ENCODE peak calls at places on chromosome 18, in six cellular contexts. One of them, this sample, is unnamed.

GRCh38 chr18:65221115-65221514 is 529.7 kb upstream of the CDH7 start:
- DNase-seq in K562: no peak
- DNase-seq in endothelial cell of umbilical vein: no peak
- DNase-seq in PC-3: no peak
- DNase-seq in MM.1S: no peak
- DNase-seq in fibroblast of lung: no peak
- DNase-seq in this sample: no peak

GRCh38 chr18:21146016-21146415 is 34.4 kb upstream of the ROCK1 start:
- DNase-seq in PC-3: no peak
- DNase-seq in fibroblast of lung: no peak
- DNase-seq in endothelial cell of umbilical vein: no peak
- DNase-seq in MM.1S: no peak
- DNase-seq in K562: no peak
- DNase-seq in this sample: no peak

GRCh38 chr18:13381331-13381730 is 162.8 kb downstream of the LDLRAD4 start:
- DNase-seq in endothelial cell of umbilical vein: no peak
- DNase-seq in K562: no peak
- DNase-seq in MM.1S: no peak
- DNase-seq in PC-3: no peak
- DNase-seq in fibroblast of lung: no peak
- DNase-seq in this sample: no peak

GRCh38 chr18:24050916-24051255 is 36.3 kb downstream of the TTC39C start:
- DNase-seq in endothelial cell of umbilical vein: no peak
- DNase-seq in fibroblast of lung: no peak
- DNase-seq in K562: no peak
- DNase-seq in MM.1S: no peak
- DNase-seq in PC-3: no peak
- DNase-seq in this sample: no peak

GRCh38 chr18:60894254-60894945 is 438.8 kb upstream of the CDH20 start:
- DNase-seq in MM.1S: no peak
- DNase-seq in endothelial cell of umbilical vein: no peak
- DNase-seq in fibroblast of lung: no peak
- DNase-seq in K562: no peak
- DNase-seq in PC-3: peak; percentile 7
- DNase-seq in this sample: no peak

GRCh38 chr18:29556070-29556469 is 1379.1 kb upstream of the CDH2 start:
- DNase-seq in K562: no peak
- DNase-seq in fibroblast of lung: no peak
- DNase-seq in endothelial cell of umbilical vein: no peak
- DNase-seq in PC-3: no peak
- DNase-seq in MM.1S: no peak
- DNase-seq in this sample: no peak

GRCh38 chr18:58213931-58214431 is 170.0 kb downstream of the NEDD4L start:
- DNase-seq in K562: no peak
- DNase-seq in fibroblast of lung: no peak
- DNase-seq in endothelial cell of umbilical vein: no peak
- DNase-seq in PC-3: peak; percentile 47
- DNase-seq in MM.1S: no peak
- DNase-seq in this sample: no peak

GRCh38 chr18:35526476-35527120 is 28.8 kb upstream of the INO80C start:
- DNase-seq in K562: peak; percentile 24
- DNase-seq in MM.1S: no peak
- DNase-seq in endothelial cell of umbilical vein: no peak
- DNase-seq in PC-3: no peak
- DNase-seq in fibroblast of lung: peak; percentile 28
- DNase-seq in this sample: no peak

GRCh38 chr18:57674891-57675290 is 53.3 kb upstream of the NARS1 start:
- DNase-seq in MM.1S: no peak
- DNase-seq in K562: no peak
- DNase-seq in endothelial cell of umbilical vein: peak; percentile 98
- DNase-seq in fibroblast of lung: no peak
- DNase-seq in PC-3: no peak
- DNase-seq in this sample: no peak

GRCh38 chr18:50373531-50373930 is 1.3 kb upstream of the SKA1 start:
- DNase-seq in endothelial cell of umbilical vein: no peak
- DNase-seq in MM.1S: no peak
- DNase-seq in fibroblast of lung: no peak
- DNase-seq in K562: peak; percentile 53
- DNase-seq in PC-3: no peak
- DNase-seq in this sample: no peak

GRCh38 chr18:23401400-23402347 is 51.4 kb upstream of the RIOK3 start:
- DNase-seq in fibroblast of lung: peak; percentile 61
- DNase-seq in K562: no peak
- DNase-seq in endothelial cell of umbilical vein: peak; percentile 97
- DNase-seq in MM.1S: no peak
- DNase-seq in PC-3: no peak
- DNase-seq in this sample: no peak

GRCh38 chr18:46546111-46546640 is 110.8 kb downstream of the LOXHD1 start:
- DNase-seq in K562: no peak
- DNase-seq in endothelial cell of umbilical vein: no peak
- DNase-seq in PC-3: no peak
- DNase-seq in fibroblast of lung: no peak
- DNase-seq in MM.1S: no peak
- DNase-seq in this sample: no peak

GRCh38 chr18:28208268-28208667 is 31.3 kb upstream of the CDH2 start:
- DNase-seq in PC-3: no peak
- DNase-seq in MM.1S: no peak
- DNase-seq in endothelial cell of umbilical vein: no peak
- DNase-seq in fibroblast of lung: no peak
- DNase-seq in K562: no peak
- DNase-seq in this sample: peak; percentile 48

GRCh38 chr18:58045265-58046086 is 1.4 kb downstream of the NEDD4L start:
- DNase-seq in K562: peak; percentile 46
- DNase-seq in fibroblast of lung: no peak
- DNase-seq in PC-3: peak; percentile 86
- DNase-seq in endothelial cell of umbilical vein: peak; percentile 42
- DNase-seq in MM.1S: peak; percentile 74
- DNase-seq in this sample: peak; percentile 6

GRCh38 chr18:48468151-48468550 is 59.0 kb upstream of the ZBTB7C start:
- DNase-seq in endothelial cell of umbilical vein: no peak
- DNase-seq in MM.1S: no peak
- DNase-seq in PC-3: no peak
- DNase-seq in fibroblast of lung: no peak
- DNase-seq in K562: no peak
- DNase-seq in this sample: no peak

GRCh38 chr18:58087928-58088722 is 44.1 kb downstream of the NEDD4L start:
- DNase-seq in MM.1S: no peak
- DNase-seq in K562: peak; percentile 74
- DNase-seq in fibroblast of lung: peak; percentile 16
- DNase-seq in PC-3: peak; percentile 99
- DNase-seq in endothelial cell of umbilical vein: no peak
- DNase-seq in this sample: no peak

GRCh38 chr18:41126541-41127235 is 828.3 kb upstream of the PIK3C3 start:
- DNase-seq in PC-3: peak; percentile 53
- DNase-seq in fibroblast of lung: peak; percentile 56
- DNase-seq in K562: no peak
- DNase-seq in endothelial cell of umbilical vein: peak; percentile 13
- DNase-seq in MM.1S: no peak
- DNase-seq in this sample: no peak

GRCh38 chr18:35376393-35376741 is 770 bp downstream of the ZNF396 start:
- DNase-seq in fibroblast of lung: no peak
- DNase-seq in PC-3: no peak
- DNase-seq in K562: peak; percentile 71
- DNase-seq in endothelial cell of umbilical vein: no peak
- DNase-seq in MM.1S: no peak
- DNase-seq in this sample: no peak

GRCh38 chr18:39701839-39702238 is 2136.2 kb upstream of the CELF4 start:
- DNase-seq in endothelial cell of umbilical vein: peak; percentile 62
- DNase-seq in MM.1S: no peak
- DNase-seq in fibroblast of lung: no peak
- DNase-seq in K562: no peak
- DNase-seq in PC-3: peak; percentile 36
- DNase-seq in this sample: no peak

GRCh38 chr18:9914584-9915290 is 921 bp downstream of the VAPA start:
- DNase-seq in MM.1S: peak; percentile 83
- DNase-seq in fibroblast of lung: peak; percentile 61
- DNase-seq in PC-3: peak; percentile 91
- DNase-seq in K562: peak; percentile 94
- DNase-seq in endothelial cell of umbilical vein: peak; percentile 84
- DNase-seq in this sample: peak; percentile 77

GRCh38 chr18:3118195-3119010 is 101.4 kb downstream of the MYOM1 start:
- DNase-seq in K562: no peak
- DNase-seq in MM.1S: no peak
- DNase-seq in fibroblast of lung: no peak
- DNase-seq in PC-3: no peak
- DNase-seq in endothelial cell of umbilical vein: no peak
- DNase-seq in this sample: no peak

GRCh38 chr18:75276813-75277628 is 66.4 kb downstream of the TSHZ1 start:
- DNase-seq in MM.1S: no peak
- DNase-seq in endothelial cell of umbilical vein: peak; percentile 58
- DNase-seq in K562: no peak
- DNase-seq in PC-3: no peak
- DNase-seq in fibroblast of lung: no peak
- DNase-seq in this sample: no peak

GRCh38 chr18:25164211-25164836 is 187.6 kb downstream of the ZNF521 start:
- DNase-seq in fibroblast of lung: no peak
- DNase-seq in MM.1S: peak; percentile 40
- DNase-seq in K562: no peak
- DNase-seq in endothelial cell of umbilical vein: no peak
- DNase-seq in PC-3: no peak
- DNase-seq in this sample: no peak

GRCh38 chr18:73511751-73512525 is 635.7 kb downstream of the FBXO15 start:
- DNase-seq in K562: no peak
- DNase-seq in endothelial cell of umbilical vein: no peak
- DNase-seq in fibroblast of lung: peak; percentile 85
- DNase-seq in PC-3: no peak
- DNase-seq in MM.1S: no peak
- DNase-seq in this sample: no peak

GRCh38 chr18:74271656-74272055 is 20.1 kb downstream of the CYB5A start:
- DNase-seq in PC-3: peak; percentile 90
- DNase-seq in K562: no peak
- DNase-seq in endothelial cell of umbilical vein: no peak
- DNase-seq in MM.1S: no peak
- DNase-seq in fibroblast of lung: no peak
- DNase-seq in this sample: no peak

GRCh38 chr18:51339866-51340265 is 142.4 kb upstream of the MEX3C start:
- DNase-seq in PC-3: peak; percentile 52
- DNase-seq in fibroblast of lung: no peak
- DNase-seq in K562: no peak
- DNase-seq in MM.1S: no peak
- DNase-seq in endothelial cell of umbilical vein: no peak
- DNase-seq in this sample: no peak

GRCh38 chr18:39969813-39970494 is 1985.1 kb upstream of the PIK3C3 start:
- DNase-seq in fibroblast of lung: no peak
- DNase-seq in K562: no peak
- DNase-seq in endothelial cell of umbilical vein: peak; percentile 97
- DNase-seq in PC-3: no peak
- DNase-seq in MM.1S: no peak
- DNase-seq in this sample: no peak

GRCh38 chr18:70195852-70196434 is 9.5 kb downstream of the RTTN start:
- DNase-seq in endothelial cell of umbilical vein: peak; percentile 57
- DNase-seq in PC-3: peak; percentile 76
- DNase-seq in fibroblast of lung: peak; percentile 79
- DNase-seq in K562: peak; percentile 29
- DNase-seq in MM.1S: peak; percentile 62
- DNase-seq in this sample: peak; percentile 11

GRCh38 chr18:67104700-67105284 is 411.7 kb downstream of the DSEL start:
- DNase-seq in PC-3: peak; percentile 80
- DNase-seq in MM.1S: peak; percentile 54
- DNase-seq in K562: peak; percentile 23
- DNase-seq in endothelial cell of umbilical vein: peak; percentile 66
- DNase-seq in fibroblast of lung: peak; percentile 80
- DNase-seq in this sample: peak; percentile 16

GRCh38 chr18:61496374-61496773 is 163.1 kb downstream of the CDH20 start:
- DNase-seq in MM.1S: no peak
- DNase-seq in PC-3: no peak
- DNase-seq in fibroblast of lung: no peak
- DNase-seq in endothelial cell of umbilical vein: no peak
- DNase-seq in K562: no peak
- DNase-seq in this sample: no peak

GRCh38 chr18:12765127-12765526 is 62.3 kb downstream of the PSMG2 start:
- DNase-seq in MM.1S: no peak
- DNase-seq in fibroblast of lung: no peak
- DNase-seq in PC-3: no peak
- DNase-seq in K562: no peak
- DNase-seq in endothelial cell of umbilical vein: no peak
- DNase-seq in this sample: no peak

GRCh38 chr18:28723506-28723905 is 546.6 kb upstream of the CDH2 start:
- DNase-seq in K562: no peak
- DNase-seq in endothelial cell of umbilical vein: no peak
- DNase-seq in MM.1S: no peak
- DNase-seq in PC-3: peak; percentile 20
- DNase-seq in fibroblast of lung: no peak
- DNase-seq in this sample: no peak

GRCh38 chr18:9242987-9243386 is 91.6 kb upstream of the TWSG1 start:
- DNase-seq in MM.1S: no peak
- DNase-seq in fibroblast of lung: no peak
- DNase-seq in PC-3: no peak
- DNase-seq in K562: no peak
- DNase-seq in endothelial cell of umbilical vein: no peak
- DNase-seq in this sample: no peak

GRCh38 chr18:1505856-1506255 is 601.2 kb downstream of the ADCYAP1 start:
- DNase-seq in MM.1S: no peak
- DNase-seq in fibroblast of lung: no peak
- DNase-seq in K562: no peak
- DNase-seq in PC-3: peak; percentile 52
- DNase-seq in endothelial cell of umbilical vein: no peak
- DNase-seq in this sample: no peak
- H4K20me1 ChIP-seq in MM.1S: no peaks in the 10 kb centered on the region
- H4K20me1 ChIP-seq in fibroblast of lung: no peaks in the 10 kb centered on the region
- H4K20me1 ChIP-seq in K562: no peaks in the 10 kb centered on the region
- H4K20me1 ChIP-seq in PC-3: no peaks in the 10 kb centered on the region
- H4K20me1 ChIP-seq in endothelial cell of umbilical vein: no peaks in the 10 kb centered on the region
- H4K20me1 ChIP-seq in this sample: no peaks in the 10 kb centered on the region

DNA sequence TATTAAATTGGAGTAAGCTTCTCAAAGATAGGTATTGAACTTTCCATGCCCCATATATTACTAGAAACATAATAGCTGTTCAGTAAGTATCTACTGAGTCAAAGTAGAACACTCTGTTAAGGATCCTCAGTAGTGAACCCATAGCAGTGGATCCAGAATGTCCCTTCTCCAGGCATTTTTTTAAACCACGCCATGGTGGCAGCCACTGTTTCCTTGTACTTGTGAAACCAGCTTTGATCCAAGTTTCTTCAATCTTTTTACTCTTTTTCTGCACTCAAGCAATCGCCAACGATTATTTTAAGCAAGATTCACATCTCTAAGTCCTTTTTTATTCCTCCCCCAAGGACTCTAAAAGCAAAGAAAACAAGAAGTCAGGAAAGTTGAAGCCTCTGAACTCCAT is 291.2 kb upstream of the SLC14A2 start:
- DNase-seq in endothelial cell of umbilical vein: no peak
- DNase-seq in PC-3: no peak
- DNase-seq in K562: no peak
- DNase-seq in MM.1S: no peak
- DNase-seq in fibroblast of lung: no peak
- DNase-seq in this sample: no peak
- H4K20me1 ChIP-seq in endothelial cell of umbilical vein: no peaks in the 10 kb centered on the region
- H4K20me1 ChIP-seq in PC-3: no peaks in the 10 kb centered on the region
- H4K20me1 ChIP-seq in K562: no peaks in the 10 kb centered on the region
- H4K20me1 ChIP-seq in MM.1S: no peaks in the 10 kb centered on the region
- H4K20me1 ChIP-seq in fibroblast of lung: no peaks in the 10 kb centered on the region
- H4K20me1 ChIP-seq in this sample: no peaks in the 10 kb centered on the region

GRCh38 chr18:784470-785172 is 27.4 kb downstream of the YES1 start:
- DNase-seq in K562: no peak
- DNase-seq in PC-3: no peak
- DNase-seq in MM.1S: no peak
- DNase-seq in endothelial cell of umbilical vein: no peak
- DNase-seq in fibroblast of lung: no peak
- DNase-seq in this sample: no peak
- H4K20me1 ChIP-seq in K562: peaks cover 33% of the 10 kb centered on the region
- H4K20me1 ChIP-seq in PC-3: peaks cover 18% of the 10 kb centered on the region
- H4K20me1 ChIP-seq in MM.1S: no peaks in the 10 kb centered on the region
- H4K20me1 ChIP-seq in endothelial cell of umbilical vein: peaks cover 7% of the 10 kb centered on the region
- H4K20me1 ChIP-seq in fibroblast of lung: no peaks in the 10 kb centered on the region
- H4K20me1 ChIP-seq in this sample: peaks cover 42% of the 10 kb centered on the region

GRCh38 chr18:63236990-63237389 is 82.6 kb downstream of the BCL2 start:
- DNase-seq in K562: no peak
- DNase-seq in MM.1S: no peak
- DNase-seq in fibroblast of lung: no peak
- DNase-seq in endothelial cell of umbilical vein: no peak
- DNase-seq in PC-3: no peak
- DNase-seq in this sample: no peak
- H4K20me1 ChIP-seq in K562: no peaks in the 10 kb centered on the region
- H4K20me1 ChIP-seq in MM.1S: no peaks in the 10 kb centered on the region
- H4K20me1 ChIP-seq in fibroblast of lung: no peaks in the 10 kb centered on the region
- H4K20me1 ChIP-seq in endothelial cell of umbilical vein: no peaks in the 10 kb centered on the region
- H4K20me1 ChIP-seq in PC-3: no peaks in the 10 kb centered on the region
- H4K20me1 ChIP-seq in this sample: peaks cover 17% of the 10 kb centered on the region